ENCODE peak calls at places on chromosomes 7 and 10, in five cellular contexts. I is IMR-90, S is aorta, E is left ventricle myocardium inferior, M is spleen. W is an unnamed sample.

GRCh38 chr7:23472974-23473847 is 2.9 kb upstream of the IGF2BP3 start:
- DNase-seq in M (no peak), I (no peak), S (no peak), E (no peak), W (no peak)

GRCh38 chr10:60496181-60496580 is 106.5 kb upstream of the ANK3 start:
- DNase-seq in S (no peak), I (no peak), E (no peak), M (no peak), W (no peak)

GRCh38 chr10:69958232-69958902 is 94.3 kb upstream of the MACROH2A2 start:
- DNase-seq in S (no peak), E (no peak), I (peak; percentile 53), M (no peak), W (no peak)

GRCh38 chr7:132072165-132072564 is 504.1 kb downstream of the PLXNA4 start:
- DNase-seq in M (no peak), I (no peak), E (no peak), S (no peak), W (no peak)

GRCh38 chr10:80909254-80909653 is 371.6 kb downstream of the SH2D4B start:
- DNase-seq in M (no peak), E (no peak), S (no peak), I (no peak), W (no peak)

GRCh38 chr7:123209786-123210185 is 10.0 kb upstream of the SLC13A1 start:
- DNase-seq in M (no peak), S (no peak), I (no peak), E (no peak), W (no peak)

GRCh38 chr7:51144178-51144577 is 172.4 kb downstream of the COBL start:
- DNase-seq in I (no peak), S (no peak), E (no peak), M (no peak), W (no peak)

GRCh38 chr7:155369-156000 is 36.9 kb upstream of the FAM20C start:
- DNase-seq in I (peak; percentile 36), S (peak; percentile 10), E (no peak), M (peak; percentile 36), W (no peak)

GRCh38 chr10:95475827-95476481 is 85.2 kb downstream of the SORBS1 start:
- DNase-seq in S (no peak), I (no peak), E (no peak), M (no peak), W (no peak)

GRCh38 chr7:130112078-130112477 is 41.7 kb downstream of the KLHDC10 start:
- DNase-seq in I (no peak), S (no peak), M (no peak), E (no peak), W (no peak)

GRCh38 chr10:103640436-103641181 is 147.1 kb downstream of the NEURL1 start:
- DNase-seq in E (no peak), I (no peak), M (no peak), S (no peak), W (no peak)

GRCh38 chr10:32072025-32072787 is 16.0 kb upstream of the KIF5B start:
- DNase-seq in E (no peak), M (no peak), I (no peak), S (no peak), W (no peak)

GRCh38 chr7:74503061-74503460 is 49.4 kb downstream of the GTF2IRD1 start:
- DNase-seq in M (no peak), E (no peak), S (no peak), I (no peak), W (no peak)

GRCh38 chr10:133334495-133335237 is 2.0 kb downstream of the CALY start:
- DNase-seq in E (no peak), I (no peak), S (peak; percentile 57), M (peak; percentile 80), W (peak; percentile 77)

GRCh38 chr7:155455776-155456516 is 2.0 kb upstream of the EN2 start:
- DNase-seq in E (no peak), M (peak; percentile 54), S (no peak), I (no peak), W (no peak)
- H3K4me1 ChIP-seq in E (peaks cover 51% of the 10 kb centered on the region), M (peaks cover 62% of the 10 kb centered on the region), S (no peaks in the 10 kb centered on the region), I (no peaks in the 10 kb centered on the region), W (peaks cover 31% of the 10 kb centered on the region)

GRCh38 chr7:57404967-57405421 is 45.0 kb upstream of the ZNF716 start:
- DNase-seq in M (peak; percentile 64), S (no peak), E (no peak), I (no peak), W (no peak)

GRCh38 chr7:57407125-57407524 is 42.9 kb upstream of the ZNF716 start:
- DNase-seq in S (no peak), E (no peak), I (no peak), M (no peak), W (no peak)

GRCh38 chr7:57400531-57401155 is 49.3 kb upstream of the ZNF716 start:
- DNase-seq in S (no peak), M (peak; percentile 27), I (no peak), E (no peak), W (no peak)

GRCh38 chr7:57404343-57404966 is 45.5 kb upstream of the ZNF716 start:
- DNase-seq in E (peak; percentile 82), I (no peak), M (peak; percentile 81), S (no peak), W (no peak)

GRCh38 chr7:57403601-57404342 is 46.2 kb upstream of the ZNF716 start:
- DNase-seq in I (no peak), E (peak; percentile 88), S (no peak), M (peak; percentile 76), W (peak; percentile 39)
- H3K9me3 ChIP-seq in I (peaks cover 21% of the 10 kb centered on the region), E (no peaks in the 10 kb centered on the region), S (peaks cover 3% of the 10 kb centered on the region), M (peaks cover 3% of the 10 kb centered on the region), W (peaks cover 67% of the 10 kb centered on the region)

GRCh38 chr10:124744047-124744687 is at the start of gene FAM53B:
- DNase-seq in E (peak; percentile 89), M (peak; percentile 96), I (peak; percentile 72), S (peak; percentile 90), W (peak; percentile 85)

GRCh38 chr10:124742418-124743187 is 1.6 kb downstream of the FAM53B start:
- DNase-seq in E (no peak), S (peak; percentile 44), M (peak; percentile 85), I (no peak), W (peak; percentile 81)

GRCh38 chr10:124741922-124742417 is 2.2 kb downstream of the FAM53B start:
- DNase-seq in E (no peak), M (peak; percentile 51), S (peak; percentile 49), I (no peak), W (no peak)

GRCh38 chr10:124744688-124745055 is 494 bp upstream of the FAM53B start:
- DNase-seq in E (no peak), M (no peak), I (peak; percentile 71), S (no peak), W (no peak)

GRCh38 chr10:124743188-124744046 is 761 bp downstream of the FAM53B start:
- DNase-seq in I (no peak), M (peak; percentile 92), E (no peak), S (no peak), W (no peak)
- H3K27ac ChIP-seq in I (no peak overlapping the region), M (peak overlapping the region; percentile 92), E (peak overlapping the region; percentile 93), S (no peak overlapping the region), W (peak overlapping the region; percentile 72)

DNA sequence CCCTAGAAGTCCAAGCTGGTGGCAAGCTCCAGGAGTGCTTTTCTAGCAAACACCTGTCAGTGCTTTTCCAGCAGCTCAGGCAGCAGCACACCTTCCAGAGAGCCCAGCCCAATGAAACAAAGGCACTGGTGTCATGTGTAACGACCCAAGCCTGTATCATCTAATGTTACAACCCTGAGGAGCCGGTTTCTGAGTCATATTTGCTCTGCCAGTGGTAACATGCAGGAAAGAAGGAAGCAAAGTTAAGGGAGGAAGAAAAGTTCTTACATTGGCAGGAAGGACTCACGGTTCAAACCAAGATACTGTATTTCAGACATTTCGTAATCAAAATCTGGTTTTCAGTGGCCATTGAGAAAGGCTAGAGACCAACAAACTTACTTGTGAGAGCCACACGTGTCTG is at the start of gene ANKRD22:
- DNase-seq in M (no peak), E (no peak), S (no peak), I (peak; percentile 75), W (peak; percentile 41)
- H3K4me1 ChIP-seq in M (peaks cover 17% of the 10 kb centered on the region), E (no peaks in the 10 kb centered on the region), S (no peaks in the 10 kb centered on the region), I (peaks cover 7% of the 10 kb centered on the region), W (peaks cover 66% of the 10 kb centered on the region)

GRCh38 chr7:64882341-64883112 is 20.5 kb upstream of the ZNF273 start:
- DNase-seq in E (peak; percentile 73), S (peak; percentile 84), M (peak; percentile 78), I (no peak), W (peak; percentile 59)
- H3K9me3 ChIP-seq in E (peaks cover 4% of the 10 kb centered on the region), S (no peaks in the 10 kb centered on the region), M (no peaks in the 10 kb centered on the region), I (peaks cover 24% of the 10 kb centered on the region), W (no peaks in the 10 kb centered on the region)

DNA sequence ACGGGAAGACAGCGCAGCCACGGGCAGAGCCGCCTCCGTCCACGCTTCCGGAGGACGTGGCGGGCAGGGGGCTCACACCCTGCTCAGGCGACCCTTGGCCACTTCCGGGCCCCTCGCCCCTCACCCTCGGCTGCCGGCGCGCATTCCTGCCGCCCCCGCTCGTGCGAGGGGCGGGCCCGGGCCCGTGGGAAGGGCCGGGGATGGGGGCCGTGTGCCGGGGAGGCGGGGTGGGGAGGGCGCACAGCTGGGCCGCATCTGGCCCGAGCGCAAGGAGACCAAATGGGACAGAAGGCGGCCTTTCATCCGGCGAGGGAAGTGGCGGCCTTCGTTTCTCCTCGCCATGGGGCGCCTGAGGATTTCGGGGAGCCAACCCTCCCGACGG is 846 bp upstream of the LFNG start:
- DNase-seq in S (no peak), I (no peak), M (peak; percentile 84), E (no peak), W (no peak)
- H3K27ac ChIP-seq in S (no peak overlapping the region), I (no peak overlapping the region), M (peak overlapping the region; percentile 74), E (peak overlapping the region; percentile 71), W (peak overlapping the region; percentile 74)

GRCh38 chr10:6045600-6046457 is 16.3 kb downstream of the IL2RA start:
- DNase-seq in I (no peak), M (no peak), E (no peak), S (no peak), W (no peak)

GRCh38 chr10:6048281-6049030 is 13.7 kb downstream of the IL2RA start:
- DNase-seq in M (no peak), E (no peak), I (no peak), S (no peak), W (no peak)

GRCh38 chr10:6047326-6047611 is 14.9 kb downstream of the IL2RA start:
- DNase-seq in M (no peak), I (no peak), E (no peak), S (no peak), W (no peak)

GRCh38 chr10:6047847-6048246 is 14.3 kb downstream of the IL2RA start:
- DNase-seq in S (no peak), E (no peak), M (no peak), I (no peak), W (no peak)

DNA sequence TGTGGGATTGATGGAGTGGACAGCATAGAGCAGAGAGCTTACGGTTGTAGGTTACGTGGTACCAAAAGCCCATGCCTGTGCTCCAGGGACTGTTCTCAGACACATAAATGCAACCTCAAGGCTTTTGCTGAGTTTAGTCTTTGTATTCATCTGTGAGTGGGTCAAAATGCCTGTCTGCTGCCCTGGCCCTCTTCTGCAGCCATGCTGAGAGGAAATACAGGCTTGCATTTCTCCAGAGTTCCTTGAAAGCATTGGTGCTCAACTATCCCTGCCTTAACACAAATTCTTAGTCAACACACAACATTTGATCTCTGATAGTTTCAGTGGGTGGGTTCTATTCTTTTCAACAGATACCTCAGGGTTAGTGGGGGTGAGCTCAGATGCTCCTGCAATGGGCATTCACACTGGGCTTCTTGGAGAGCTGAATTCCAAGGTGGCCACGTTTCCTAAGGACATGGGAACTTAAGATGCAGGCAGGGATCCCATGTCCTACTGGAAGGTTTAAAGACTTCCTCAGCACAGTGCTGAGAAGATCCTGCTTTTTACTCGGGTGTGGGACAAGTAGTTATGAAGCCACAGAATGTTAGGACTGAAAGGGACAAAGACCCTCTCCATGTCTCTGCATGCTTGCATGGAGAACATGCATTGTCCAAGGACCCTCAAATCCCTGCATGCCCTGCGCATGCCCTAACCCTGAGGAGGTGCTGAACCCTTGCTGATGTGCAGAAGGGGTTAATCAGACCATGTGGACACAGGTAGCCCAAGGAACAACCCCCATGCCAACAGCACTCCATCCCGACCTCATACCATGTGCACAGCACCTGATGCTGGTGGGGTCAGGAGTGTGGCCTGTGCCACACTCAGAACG is 15.5 kb downstream of the IL2RA start:
- DNase-seq in E (no peak), M (no peak), I (no peak), S (no peak), W (no peak)
- H3K4me1 ChIP-seq in E (peaks cover 15% of the 10 kb centered on the region), M (peaks cover 52% of the 10 kb centered on the region), I (peaks cover 3% of the 10 kb centered on the region), S (no peaks in the 10 kb centered on the region), W (peaks cover 14% of the 10 kb centered on the region)

W was measured in left lung.